ENCODE peak calls at places on chromosomes 12 and 14, in four cellular contexts. J, K, X and Q are unnamed samples.

GRCh38 chr12:58893421-58893986 is 26.8 kb downstream of the LRIG3 start:
- DNase-seq in X (no peak), K (peak), J (no peak), Q (no peak)

GRCh38 chr12:80186727-80187217 is 87.4 kb downstream of the OTOGL start:
- DNase-seq in J (peak), X (peak), K (peak), Q (no peak)

GRCh38 chr14:68722968-68723577 is 69.8 kb downstream of the ZFP36L1 start:
- DNase-seq in J (no peak), K (no peak), X (no peak), Q (no peak)

GRCh38 chr12:111596985-111597730 is 2.0 kb downstream of the ATXN2 start:
- DNase-seq in K (peak), J (peak), X (peak), Q (peak)

GRCh38 chr12:126338031-126338441 is 1272.8 kb downstream of the AACS start:
- DNase-seq in X (no peak), J (no peak), K (peak), Q (no peak)

GRCh38 chr12:70666364-70666763 is 29.1 kb upstream of the PTPRB start:
- DNase-seq in X (no peak), K (no peak), J (no peak), Q (no peak)

GRCh38 chr14:98775892-98776291 is 496.1 kb downstream of the BCL11B start:
- DNase-seq in J (no peak), K (no peak), X (no peak), Q (no peak)

GRCh38 chr12:54549774-54550451 is 512 bp downstream of the PDE1B start:
- DNase-seq in J (no peak), X (no peak), K (no peak), Q (no peak)

GRCh38 chr14:71856199-71856919 is 75.9 kb upstream of the RGS6 start:
- DNase-seq in K (no peak), X (peak), J (no peak), Q (peak)

GRCh38 chr12:47509398-47509851 is 196.4 kb downstream of the RPAP3 start:
- DNase-seq in J (no peak), K (no peak), X (no peak), Q (no peak)

GRCh38 chr14:68548194-68549056 is 244.4 kb downstream of the ZFP36L1 start:
- DNase-seq in K (peak), X (no peak), J (peak), Q (no peak)

GRCh38 chr12:83954071-83954789 is 958.4 kb downstream of the SLC6A15 start:
- DNase-seq in J (no peak), X (no peak), K (no peak), Q (no peak)

GRCh38 chr12:27305673-27306504 is 26.7 kb upstream of the BMAL2 start:
- DNase-seq in J (peak), K (peak), X (peak), Q (no peak)

GRCh38 chr14:101323111-101323510 is 238.2 kb upstream of the DIO3 start:
- DNase-seq in K (no peak), X (no peak), J (no peak), Q (no peak)

GRCh38 chr12:45725631-45726593 is 3.6 kb upstream of the ARID2 start:
- DNase-seq in X (peak), J (peak), K (peak), Q (no peak)

GRCh38 chr14:21101802-21102413 is 1.0 kb downstream of the TMEM253 start:
- DNase-seq in X (no peak), K (no peak), J (no peak), Q (no peak)

GRCh38 chr12:112574896-112575558 is 156.3 kb downstream of the PTPN11 start:
- DNase-seq in K (no peak), J (no peak), X (no peak), Q (peak)

GRCh38 chr14:29846339-29847129 is 81.1 kb downstream of the PRKD1 start:
- DNase-seq in J (no peak), K (no peak), X (no peak), Q (no peak)

GRCh38 chr14:104682107-104682593 is 7.3 kb upstream of the INF2 start:
- DNase-seq in J (no peak), K (no peak), X (no peak), Q (no peak)

GRCh38 chr14:70358631-70359030 is 852 bp downstream of the COX16 start:
- DNase-seq in J (no peak), K (peak), X (no peak), Q (no peak)

GRCh38 chr12:17680220-17680619 is 409.8 kb downstream of the RERGL start:
- DNase-seq in J (no peak), K (no peak), X (no peak), Q (no peak)

GRCh38 chr14:104827173-104828055 is 26.5 kb downstream of the ZBTB42 start:
- DNase-seq in J (peak), X (peak), K (peak), Q (peak)